ENCODE peak calls at places on chromosomes 5 and 9, in ten cellular contexts. One of them, this sample, is unnamed.

GRCh38 chr5:114153833-114154232 is 208.0 kb upstream of the KCNN2 start:
- DNase-seq in brain microvascular endothelial cell: no peak
- DNase-seq in astrocyte of the spinal cord: no peak
- DNase-seq in GM13976: no peak
- DNase-seq in progenitor cell of endocrine pancreas: no peak
- DNase-seq in spleen: no peak
- DNase-seq in Peyer's patch: no peak
- DNase-seq in Calu3: no peak
- DNase-seq in A673: no peak
- DNase-seq in kidney epithelial cell: no peak
- DNase-seq in this sample: no peak

GRCh38 chr5:142110046-142110531 is 1.5 kb downstream of the NDFIP1 start:
- DNase-seq in Calu3: peak; percentile 6
- DNase-seq in kidney epithelial cell: no peak
- DNase-seq in GM13976: peak; percentile 48
- DNase-seq in astrocyte of the spinal cord: peak; percentile 25
- DNase-seq in brain microvascular endothelial cell: no peak
- DNase-seq in A673: peak; percentile 36
- DNase-seq in Peyer's patch: no peak
- DNase-seq in spleen: no peak
- DNase-seq in progenitor cell of endocrine pancreas: no peak
- DNase-seq in this sample: no peak

GRCh38 chr5:137296213-137296702 is 202.9 kb downstream of the SPOCK1 start:
- DNase-seq in A673: no peak
- DNase-seq in GM13976: no peak
- DNase-seq in Peyer's patch: no peak
- DNase-seq in progenitor cell of endocrine pancreas: no peak
- DNase-seq in brain microvascular endothelial cell: no peak
- DNase-seq in Calu3: no peak
- DNase-seq in astrocyte of the spinal cord: peak; percentile 66
- DNase-seq in kidney epithelial cell: peak; percentile 82
- DNase-seq in spleen: no peak
- DNase-seq in this sample: no peak

GRCh38 chr9:80867731-80868130 is 821.6 kb downstream of the TLE1 start:
- DNase-seq in Peyer's patch: no peak
- DNase-seq in astrocyte of the spinal cord: no peak
- DNase-seq in brain microvascular endothelial cell: no peak
- DNase-seq in Calu3: no peak
- DNase-seq in spleen: no peak
- DNase-seq in GM13976: no peak
- DNase-seq in A673: peak; percentile 2
- DNase-seq in progenitor cell of endocrine pancreas: no peak
- DNase-seq in kidney epithelial cell: no peak
- DNase-seq in this sample: no peak

GRCh38 chr5:77851229-77852067 is 75.3 kb upstream of the TBCA start:
- DNase-seq in astrocyte of the spinal cord: no peak
- DNase-seq in spleen: peak; percentile 83
- DNase-seq in A673: peak; percentile 42
- DNase-seq in brain microvascular endothelial cell: no peak
- DNase-seq in kidney epithelial cell: no peak
- DNase-seq in progenitor cell of endocrine pancreas: peak; percentile 27
- DNase-seq in Calu3: peak; percentile 26
- DNase-seq in Peyer's patch: no peak
- DNase-seq in GM13976: peak; percentile 72
- DNase-seq in this sample: no peak

GRCh38 chr9:88692837-88693236 is 157.9 kb downstream of the NXNL2 start:
- DNase-seq in GM13976: no peak
- DNase-seq in progenitor cell of endocrine pancreas: no peak
- DNase-seq in kidney epithelial cell: no peak
- DNase-seq in A673: no peak
- DNase-seq in spleen: no peak
- DNase-seq in astrocyte of the spinal cord: no peak
- DNase-seq in brain microvascular endothelial cell: no peak
- DNase-seq in Calu3: no peak
- DNase-seq in Peyer's patch: no peak
- DNase-seq in this sample: no peak

GRCh38 chr5:75457691-75458090 is 53.7 kb downstream of the CERT1 start:
- DNase-seq in progenitor cell of endocrine pancreas: no peak
- DNase-seq in spleen: no peak
- DNase-seq in Peyer's patch: no peak
- DNase-seq in GM13976: no peak
- DNase-seq in kidney epithelial cell: no peak
- DNase-seq in Calu3: peak; percentile 63
- DNase-seq in brain microvascular endothelial cell: no peak
- DNase-seq in astrocyte of the spinal cord: no peak
- DNase-seq in A673: no peak
- DNase-seq in this sample: no peak

GRCh38 chr5:143870871-143871632 is 59.1 kb downstream of the HMHB1 start:
- DNase-seq in brain microvascular endothelial cell: no peak
- DNase-seq in A673: no peak
- DNase-seq in progenitor cell of endocrine pancreas: no peak
- DNase-seq in spleen: no peak
- DNase-seq in Calu3: no peak
- DNase-seq in GM13976: no peak
- DNase-seq in Peyer's patch: no peak
- DNase-seq in astrocyte of the spinal cord: no peak
- DNase-seq in kidney epithelial cell: peak; percentile 55
- DNase-seq in this sample: no peak

GRCh38 chr5:176547811-176548210 is 1.3 kb upstream of the CDHR2 start:
- DNase-seq in astrocyte of the spinal cord: no peak
- DNase-seq in A673: no peak
- DNase-seq in GM13976: no peak
- DNase-seq in spleen: no peak
- DNase-seq in progenitor cell of endocrine pancreas: no peak
- DNase-seq in brain microvascular endothelial cell: no peak
- DNase-seq in kidney epithelial cell: no peak
- DNase-seq in Calu3: no peak
- DNase-seq in Peyer's patch: no peak
- DNase-seq in this sample: no peak

GRCh38 chr9:21559402-21560280 is 77.5 kb upstream of the IFNE start:
- DNase-seq in Calu3: peak; percentile 88
- DNase-seq in A673: no peak
- DNase-seq in GM13976: peak; percentile 63
- DNase-seq in kidney epithelial cell: no peak
- DNase-seq in astrocyte of the spinal cord: peak; percentile 70
- DNase-seq in spleen: peak; percentile 81
- DNase-seq in progenitor cell of endocrine pancreas: peak; percentile 86
- DNase-seq in brain microvascular endothelial cell: no peak
- DNase-seq in Peyer's patch: no peak
- DNase-seq in this sample: peak; percentile 80

GRCh38 chr5:71699233-71699632 is 19.8 kb upstream of the CARTPT start:
- DNase-seq in A673: no peak
- DNase-seq in spleen: no peak
- DNase-seq in Peyer's patch: no peak
- DNase-seq in progenitor cell of endocrine pancreas: no peak
- DNase-seq in astrocyte of the spinal cord: no peak
- DNase-seq in Calu3: no peak
- DNase-seq in kidney epithelial cell: no peak
- DNase-seq in GM13976: no peak
- DNase-seq in brain microvascular endothelial cell: no peak
- DNase-seq in this sample: no peak

GRCh38 chr9:15373881-15374280 is 48.8 kb upstream of the SNAPC3 start:
- DNase-seq in kidney epithelial cell: no peak
- DNase-seq in spleen: no peak
- DNase-seq in brain microvascular endothelial cell: no peak
- DNase-seq in A673: no peak
- DNase-seq in GM13976: no peak
- DNase-seq in astrocyte of the spinal cord: peak; percentile 42
- DNase-seq in progenitor cell of endocrine pancreas: no peak
- DNase-seq in Peyer's patch: no peak
- DNase-seq in Calu3: no peak
- DNase-seq in this sample: no peak

GRCh38 chr5:171969288-171969880 is 37.1 kb downstream of the FBXW11 start:
- DNase-seq in spleen: no peak
- DNase-seq in Calu3: no peak
- DNase-seq in astrocyte of the spinal cord: no peak
- DNase-seq in Peyer's patch: no peak
- DNase-seq in kidney epithelial cell: no peak
- DNase-seq in progenitor cell of endocrine pancreas: no peak
- DNase-seq in GM13976: no peak
- DNase-seq in A673: no peak
- DNase-seq in brain microvascular endothelial cell: no peak
- DNase-seq in this sample: no peak

GRCh38 chr5:40680741-40681350 is 1.1 kb downstream of the PTGER4 start:
- DNase-seq in progenitor cell of endocrine pancreas: peak; percentile 19
- DNase-seq in brain microvascular endothelial cell: peak; percentile 41
- DNase-seq in Calu3: peak; percentile 65
- DNase-seq in A673: peak; percentile 38
- DNase-seq in GM13976: peak; percentile 42
- DNase-seq in astrocyte of the spinal cord: peak; percentile 54
- DNase-seq in spleen: peak; percentile 89
- DNase-seq in Peyer's patch: peak; percentile 65
- DNase-seq in kidney epithelial cell: no peak
- DNase-seq in this sample: peak; percentile 41
- TF ChIP-seq CTCF in progenitor cell of endocrine pancreas: peak; percentile 52
- TF ChIP-seq CTCF in brain microvascular endothelial cell: peak; percentile 59
- TF ChIP-seq CTCF in Calu3: no peak
- TF ChIP-seq CTCF in A673: peak; percentile 25
- TF ChIP-seq CTCF in GM13976: no peak
- TF ChIP-seq CTCF in astrocyte of the spinal cord: peak; percentile 35
- TF ChIP-seq CTCF in spleen: peak; percentile 37
- TF ChIP-seq CTCF in Peyer's patch: no peak
- TF ChIP-seq CTCF in kidney epithelial cell: peak; percentile 35
- TF ChIP-seq CTCF in this sample: peak; percentile 38

DNA sequence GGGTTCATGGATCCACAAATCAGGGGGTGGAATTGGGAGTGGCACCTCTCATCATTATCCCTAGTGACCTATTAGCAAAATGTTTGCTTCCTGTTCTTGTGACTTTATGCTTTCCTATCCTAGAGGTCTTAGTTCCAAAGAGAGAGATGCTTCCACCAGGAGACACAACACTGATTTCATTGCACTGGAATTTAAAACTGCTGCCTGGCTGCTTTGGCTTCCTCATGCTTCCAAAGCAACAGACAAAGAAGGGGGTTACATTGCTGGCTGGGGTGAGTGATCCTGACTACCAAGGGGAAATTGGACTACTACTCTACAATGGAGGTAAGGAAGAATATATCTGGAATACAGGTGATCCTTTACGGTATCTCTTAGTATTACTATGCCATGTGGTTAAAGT is 69.2 kb upstream of the SH3GL2 start:
- DNase-seq in kidney epithelial cell: peak; percentile 5
- DNase-seq in Peyer's patch: no peak
- DNase-seq in brain microvascular endothelial cell: peak; percentile 32
- DNase-seq in astrocyte of the spinal cord: peak; percentile 13
- DNase-seq in A673: no peak
- DNase-seq in progenitor cell of endocrine pancreas: no peak
- DNase-seq in Calu3: no peak
- DNase-seq in spleen: no peak
- DNase-seq in GM13976: no peak
- DNase-seq in this sample: no peak
- TF ChIP-seq CTCF in kidney epithelial cell: no peak
- TF ChIP-seq CTCF in Peyer's patch: no peak
- TF ChIP-seq CTCF in brain microvascular endothelial cell: no peak
- TF ChIP-seq CTCF in astrocyte of the spinal cord: no peak
- TF ChIP-seq CTCF in A673: no peak
- TF ChIP-seq CTCF in progenitor cell of endocrine pancreas: no peak
- TF ChIP-seq CTCF in Calu3: no peak
- TF ChIP-seq CTCF in spleen: no peak
- TF ChIP-seq CTCF in GM13976: no peak
- TF ChIP-seq CTCF in this sample: no peak

GRCh38 chr9:76230961-76231360 is 163.3 kb downstream of the RFK start:
- DNase-seq in brain microvascular endothelial cell: no peak
- DNase-seq in Calu3: no peak
- DNase-seq in kidney epithelial cell: no peak
- DNase-seq in progenitor cell of endocrine pancreas: no peak
- DNase-seq in astrocyte of the spinal cord: no peak
- DNase-seq in GM13976: no peak
- DNase-seq in A673: no peak
- DNase-seq in Peyer's patch: no peak
- DNase-seq in spleen: no peak
- DNase-seq in this sample: no peak
- TF ChIP-seq CTCF in brain microvascular endothelial cell: no peak
- TF ChIP-seq CTCF in Calu3: no peak
- TF ChIP-seq CTCF in kidney epithelial cell: no peak
- TF ChIP-seq CTCF in progenitor cell of endocrine pancreas: no peak
- TF ChIP-seq CTCF in astrocyte of the spinal cord: no peak
- TF ChIP-seq CTCF in GM13976: no peak
- TF ChIP-seq CTCF in A673: no peak
- TF ChIP-seq CTCF in Peyer's patch: no peak
- TF ChIP-seq CTCF in spleen: no peak
- TF ChIP-seq CTCF in this sample: no peak

GRCh38 chr9:114316605-114317230 is 6.2 kb upstream of the ORM1 start:
- DNase-seq in spleen: no peak
- DNase-seq in brain microvascular endothelial cell: no peak
- DNase-seq in Peyer's patch: peak; percentile 9
- DNase-seq in A673: no peak
- DNase-seq in GM13976: no peak
- DNase-seq in kidney epithelial cell: no peak
- DNase-seq in Calu3: no peak
- DNase-seq in progenitor cell of endocrine pancreas: no peak
- DNase-seq in astrocyte of the spinal cord: peak; percentile 8
- DNase-seq in this sample: no peak

GRCh38 chr9:114317665-114318357 is 5.1 kb upstream of the ORM1 start:
- DNase-seq in A673: no peak
- DNase-seq in GM13976: no peak
- DNase-seq in spleen: peak; percentile 16
- DNase-seq in Calu3: no peak
- DNase-seq in Peyer's patch: peak; percentile 10
- DNase-seq in progenitor cell of endocrine pancreas: no peak
- DNase-seq in brain microvascular endothelial cell: no peak
- DNase-seq in astrocyte of the spinal cord: peak; percentile 59
- DNase-seq in kidney epithelial cell: no peak
- DNase-seq in this sample: no peak

GRCh38 chr9:114315723-114316363 is 7.1 kb upstream of the ORM1 start:
- DNase-seq in GM13976: no peak
- DNase-seq in spleen: peak; percentile 50
- DNase-seq in progenitor cell of endocrine pancreas: no peak
- DNase-seq in Peyer's patch: peak; percentile 8
- DNase-seq in brain microvascular endothelial cell: no peak
- DNase-seq in kidney epithelial cell: no peak
- DNase-seq in astrocyte of the spinal cord: no peak
- DNase-seq in A673: no peak
- DNase-seq in Calu3: no peak
- DNase-seq in this sample: no peak

GRCh38 chr9:114319147-114319546 is 3.8 kb upstream of the ORM1 start:
- DNase-seq in kidney epithelial cell: no peak
- DNase-seq in Peyer's patch: peak; percentile 8
- DNase-seq in A673: no peak
- DNase-seq in Calu3: no peak
- DNase-seq in GM13976: no peak
- DNase-seq in progenitor cell of endocrine pancreas: no peak
- DNase-seq in brain microvascular endothelial cell: no peak
- DNase-seq in astrocyte of the spinal cord: no peak
- DNase-seq in spleen: peak; percentile 9
- DNase-seq in this sample: no peak

GRCh38 chr9:114318416-114318815 is 4.5 kb upstream of the ORM1 start:
- DNase-seq in brain microvascular endothelial cell: no peak
- DNase-seq in Calu3: no peak
- DNase-seq in progenitor cell of endocrine pancreas: no peak
- DNase-seq in spleen: no peak
- DNase-seq in kidney epithelial cell: no peak
- DNase-seq in GM13976: no peak
- DNase-seq in astrocyte of the spinal cord: no peak
- DNase-seq in Peyer's patch: no peak
- DNase-seq in A673: no peak
- DNase-seq in this sample: no peak
- TF ChIP-seq CTCF in brain microvascular endothelial cell: no peak
- TF ChIP-seq CTCF in Calu3: no peak
- TF ChIP-seq CTCF in progenitor cell of endocrine pancreas: no peak
- TF ChIP-seq CTCF in spleen: no peak
- TF ChIP-seq CTCF in kidney epithelial cell: no peak
- TF ChIP-seq CTCF in GM13976: no peak
- TF ChIP-seq CTCF in astrocyte of the spinal cord: no peak
- TF ChIP-seq CTCF in Peyer's patch: no peak
- TF ChIP-seq CTCF in A673: no peak
- TF ChIP-seq CTCF in this sample: no peak